ENCODE peak calls at places on chromosomes 3 and 15, in four cellular contexts. I is HL-60, Y is GM12891, E is GM12878. V is an unnamed sample.

GRCh38 chr3:43632269-43632733 is 10.5 kb upstream of the ANO10 start:
- DNase-seq in E (no peak), Y (no peak), I (no peak), V (peak; percentile 53)

GRCh38 chr3:69997486-69998307 is 1.8 kb upstream of the SAMMSON start:
- DNase-seq in E (no peak), Y (no peak), I (no peak), V (no peak)

GRCh38 chr3:57017481-57017880 is 43.0 kb upstream of the SPATA12 start:
- DNase-seq in E (no peak), I (no peak), Y (no peak), V (no peak)

GRCh38 chr15:67914537-67915373 is 74.9 kb upstream of the RNU6-1 start:
- DNase-seq in E (no peak), Y (no peak), I (no peak), V (peak; percentile 59)

GRCh38 chr3:11452988-11453847 is 181.0 kb downstream of the ATG7 start:
- DNase-seq in I (no peak), Y (no peak), E (no peak), V (no peak)

GRCh38 chr3:103381286-103381685 is 946.5 kb downstream of the ZPLD1 start:
- DNase-seq in Y (no peak), E (no peak), I (no peak), V (no peak)

GRCh38 chr3:62918752-62919151 is 43.5 kb upstream of the CADPS start:
- DNase-seq in I (no peak), Y (no peak), E (no peak), V (no peak)

GRCh38 chr3:129014793-129015345 is 13.8 kb downstream of the EFCC1 start:
- DNase-seq in I (no peak), Y (no peak), E (no peak), V (no peak)

GRCh38 chr3:194318511-194319161 is 32.5 kb downstream of the CPN2 start:
- DNase-seq in E (no peak), I (no peak), Y (no peak), V (no peak)

GRCh38 chr3:177995006-177995732 is 541.1 kb upstream of the KCNMB2 start:
- DNase-seq in I (no peak), E (no peak), Y (no peak), V (no peak)

GRCh38 chr3:25820372-25820771 is 30.5 kb downstream of the OXSM start:
- DNase-seq in E (no peak), Y (no peak), I (no peak), V (peak; percentile 23)

GRCh38 chr3:28841436-28841835 is 439.4 kb upstream of the RBMS3 start:
- DNase-seq in Y (no peak), I (no peak), E (no peak), V (no peak)

GRCh38 chr15:27545494-27546255 is 553.4 kb downstream of the OCA2 start:
- DNase-seq in Y (no peak), E (no peak), I (no peak), V (peak; percentile 24)

GRCh38 chr3:76765526-76765925 is 274.4 kb upstream of the ROBO2 start:
- DNase-seq in Y (no peak), I (no peak), E (no peak), V (no peak)

GRCh38 chr3:98817546-98817945 is 54.4 kb downstream of the ST3GAL6 start:
- DNase-seq in I (no peak), E (no peak), Y (peak; percentile 9), V (peak; percentile 51)

GRCh38 chr3:70811880-70812279 is 499.4 kb upstream of the MDFIC2 start:
- DNase-seq in Y (no peak), E (no peak), I (no peak), V (no peak)

GRCh38 chr3:184761120-184761841 is 49.4 kb upstream of the MAGEF1 start:
- DNase-seq in I (no peak), E (no peak), Y (no peak), V (no peak)

GRCh38 chr3:40452057-40452456 is 5.1 kb upstream of the RPL14 start:
- DNase-seq in Y (no peak), E (no peak), I (no peak), V (no peak)

GRCh38 chr3:169305460-169305859 is 358.1 kb downstream of the MECOM start:
- DNase-seq in E (no peak), Y (no peak), I (no peak), V (no peak)

GRCh38 chr3:190306513-190307163 is 15.6 kb downstream of the CLDN1 start:
- DNase-seq in I (no peak), Y (no peak), E (no peak), V (no peak)

GRCh38 chr15:63019539-63020109 is 22.9 kb upstream of the TPM1 start:
- DNase-seq in E (no peak), I (no peak), Y (no peak), V (no peak)

GRCh38 chr3:16177962-16178627 is 3.6 kb downstream of the GALNT15 start:
- DNase-seq in E (no peak), Y (peak; percentile 72), I (peak; percentile 68), V (peak; percentile 74)

GRCh38 chr15:101014276-101014675 is 95.1 kb downstream of the LRRK1 start:
- DNase-seq in E (no peak), I (no peak), Y (no peak), V (no peak)

GRCh38 chr3:120498947-120499346 is 48.2 kb upstream of the FSTL1 start:
- DNase-seq in I (no peak), E (no peak), Y (no peak), V (no peak)

GRCh38 chr3:150742141-150742523 is 20.8 kb downstream of the SIAH2 start:
- DNase-seq in E (no peak), Y (no peak), I (no peak), V (no peak)
- TF ChIP-seq SPI1 in E (no peak), Y (no peak), I (no peak), V (no peak)

GRCh38 chr15:81002254-81003022 is 1.7 kb downstream of the TLNRD1 start:
- DNase-seq in E (no peak), I (no peak), Y (no peak), V (no peak)
- TF ChIP-seq SPI1 in E (no peak), I (no peak), Y (no peak), V (no peak)

GRCh38 chr15:99485153-99485947 is 80.4 kb upstream of the MEF2A start:
- DNase-seq in E (no peak), Y (no peak), I (peak; percentile 37), V (no peak)
- TF ChIP-seq SPI1 in E (no peak), Y (peak; percentile 21), I (no peak), V (no peak)

DNA sequence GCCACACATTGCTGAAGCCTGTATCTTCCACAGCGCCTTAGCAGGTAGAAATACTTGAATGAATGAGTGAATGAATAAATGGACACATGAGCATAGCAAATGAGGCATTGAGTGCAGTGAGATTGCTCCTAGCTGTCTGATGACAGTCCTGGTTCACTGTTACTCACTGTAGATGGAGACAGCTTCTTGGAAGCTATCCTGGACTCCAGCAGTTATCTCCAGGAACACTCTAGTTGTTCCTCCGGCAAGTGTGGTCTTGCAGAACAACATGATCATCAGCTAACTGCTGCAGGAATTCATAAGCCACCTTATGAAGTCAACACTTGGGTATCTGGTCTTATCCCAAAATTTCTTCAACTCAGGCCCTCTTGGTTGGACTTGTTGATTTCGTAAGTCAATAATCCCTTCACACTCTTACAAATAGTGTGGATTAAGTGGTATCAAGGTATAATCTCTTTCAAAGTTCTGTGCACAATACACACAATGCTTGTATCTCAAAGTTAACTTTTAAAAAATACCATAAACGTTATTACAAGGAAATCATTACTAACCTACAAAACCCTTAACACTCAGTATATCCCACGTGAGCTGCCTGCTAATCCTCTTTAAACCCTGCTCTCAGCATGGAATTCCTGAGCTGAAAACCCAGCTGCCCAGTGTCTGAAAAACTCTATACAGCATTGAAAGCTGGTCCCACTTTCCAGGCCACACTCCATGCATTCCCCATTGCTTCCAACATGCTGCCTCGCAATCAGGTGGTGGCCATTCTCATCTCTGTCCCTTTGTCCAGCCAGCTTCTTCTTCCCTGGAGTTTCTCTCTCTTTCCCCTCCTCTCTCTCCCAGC is 14.4 kb upstream of the ZBTB38 start:
- DNase-seq in I (no peak), E (no peak), Y (no peak), V (peak; percentile 31)
- TF ChIP-seq SPI1 in I (no peak), E (no peak), Y (no peak), V (no peak)

DNA sequence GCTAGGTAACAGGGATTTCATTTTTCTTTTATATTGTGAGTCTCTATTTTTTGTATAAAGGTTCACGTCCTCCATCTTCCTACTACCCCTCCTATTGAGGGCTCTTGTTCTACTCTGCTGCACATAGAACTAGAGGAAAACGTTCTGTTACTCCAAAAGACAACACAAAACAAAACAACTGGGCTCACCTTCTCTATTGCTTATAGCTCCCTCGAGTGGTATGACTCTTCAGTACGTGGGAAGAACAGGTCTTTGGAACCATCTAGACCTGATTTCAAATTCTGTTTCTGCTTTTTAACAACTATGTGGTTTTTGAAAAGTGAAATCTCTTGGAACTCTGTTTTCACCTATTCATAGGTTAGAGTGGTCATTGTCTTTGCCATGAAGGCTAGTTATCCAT is 515.3 kb downstream of the SOX2 start:
- DNase-seq in I (no peak), E (no peak), Y (no peak), V (no peak)
- TF ChIP-seq SPI1 in I (no peak), E (no peak), Y (no peak), V (no peak)

DNA sequence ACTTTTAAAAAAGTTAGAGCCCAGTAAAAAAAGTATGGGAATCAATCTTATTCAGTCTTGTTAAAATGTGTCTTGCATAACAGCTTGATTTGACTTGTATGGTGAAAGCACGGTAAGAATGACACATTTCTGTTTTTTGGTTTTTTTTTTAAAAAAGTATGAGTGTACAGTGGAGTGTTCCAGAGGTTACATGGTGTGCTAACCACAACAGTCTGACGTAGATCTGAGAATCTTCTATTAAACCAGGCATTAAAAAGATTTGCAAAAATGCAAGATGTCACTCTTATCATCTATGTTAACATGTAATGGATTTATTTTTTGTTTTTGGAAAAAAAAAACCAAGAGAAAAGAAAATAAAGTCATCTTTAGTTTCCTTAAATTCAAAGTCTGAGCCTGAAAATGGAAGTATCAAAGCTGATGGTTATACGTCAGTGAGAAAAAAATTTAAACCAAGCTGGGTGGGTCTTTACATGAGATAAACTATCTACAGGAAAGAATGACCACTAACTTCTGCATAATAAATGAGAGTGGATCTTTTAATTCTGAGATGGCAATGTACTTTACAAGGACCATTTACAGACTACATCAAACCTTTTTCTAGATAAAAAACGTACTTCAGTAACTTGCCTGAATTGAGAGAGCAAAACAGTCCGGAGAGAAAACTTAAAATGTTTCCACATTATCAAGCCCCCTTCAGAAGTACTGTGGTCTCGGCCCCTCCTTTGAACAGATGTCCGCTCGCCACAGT is 1.6 kb downstream of the GABPB1 start:
- DNase-seq in E (no peak), Y (no peak), I (no peak), V (no peak)
- TF ChIP-seq SPI1 in E (no peak), Y (no peak), I (no peak), V (no peak)

GRCh38 chr3:156206157-156206556 is 85.8 kb downstream of the KCNAB1 start:
- DNase-seq in E (no peak), Y (no peak), I (no peak), V (no peak)
- TF ChIP-seq SPI1 in E (no peak), Y (no peak), I (no peak), V (no peak)